ENCODE peak calls at places on chromosomes 7 and 10, in four cellular contexts. Z is HCT116, T is MM.1S, Q is WERI-Rb-1. I is an unnamed sample.

GRCh38 chr7:51075681-51076580 is 240.7 kb downstream of the COBL start:
- DNase-seq in Z (no peak), T (no peak), Q (no peak), I (no peak)

GRCh38 chr10:43396928-43397624 is 11.9 kb downstream of the HNRNPF start:
- DNase-seq in Z (peak; percentile 76), T (peak; percentile 93), Q (peak; percentile 95), I (peak; percentile 75)

GRCh38 chr7:122305475-122306319 is 1.1 kb upstream of the FEZF1 start:
- DNase-seq in Z (peak; percentile 26), T (peak; percentile 60), Q (peak; percentile 54), I (no peak)

GRCh38 chr7:30869794-30870491 is 41.7 kb upstream of the AQP1 start:
- DNase-seq in Z (no peak), T (no peak), Q (no peak), I (no peak)

GRCh38 chr10:112821663-112822062 is 128.4 kb upstream of the TCF7L2 start:
- DNase-seq in Z (no peak), T (no peak), Q (no peak), I (no peak)

GRCh38 chr7:14685112-14685511 is 217.4 kb downstream of the DGKB start:
- DNase-seq in Z (no peak), T (no peak), Q (no peak), I (no peak)

GRCh38 chr7:132677941-132678340 is 101.7 kb upstream of the PLXNA4 start:
- DNase-seq in Z (no peak), T (no peak), Q (no peak), I (no peak)

GRCh38 chr7:70037171-70037933 is 439.1 kb downstream of the AUTS2 start:
- DNase-seq in Z (no peak), T (no peak), Q (no peak), I (no peak)

GRCh38 chr7:16644624-16644986 is 949 bp downstream of the ANKMY2 start:
- DNase-seq in Z (no peak), T (peak; percentile 7), Q (peak; percentile 76), I (peak; percentile 27)

GRCh38 chr7:97845622-97846203 is 26.5 kb downstream of the ASNS start:
- DNase-seq in Z (peak; percentile 13), T (peak; percentile 36), Q (no peak), I (no peak)

GRCh38 chr10:132421377-132422168 is 24.6 kb downstream of the PWWP2B start:
- DNase-seq in Z (no peak), T (peak; percentile 43), Q (peak; percentile 95), I (no peak)

DNA sequence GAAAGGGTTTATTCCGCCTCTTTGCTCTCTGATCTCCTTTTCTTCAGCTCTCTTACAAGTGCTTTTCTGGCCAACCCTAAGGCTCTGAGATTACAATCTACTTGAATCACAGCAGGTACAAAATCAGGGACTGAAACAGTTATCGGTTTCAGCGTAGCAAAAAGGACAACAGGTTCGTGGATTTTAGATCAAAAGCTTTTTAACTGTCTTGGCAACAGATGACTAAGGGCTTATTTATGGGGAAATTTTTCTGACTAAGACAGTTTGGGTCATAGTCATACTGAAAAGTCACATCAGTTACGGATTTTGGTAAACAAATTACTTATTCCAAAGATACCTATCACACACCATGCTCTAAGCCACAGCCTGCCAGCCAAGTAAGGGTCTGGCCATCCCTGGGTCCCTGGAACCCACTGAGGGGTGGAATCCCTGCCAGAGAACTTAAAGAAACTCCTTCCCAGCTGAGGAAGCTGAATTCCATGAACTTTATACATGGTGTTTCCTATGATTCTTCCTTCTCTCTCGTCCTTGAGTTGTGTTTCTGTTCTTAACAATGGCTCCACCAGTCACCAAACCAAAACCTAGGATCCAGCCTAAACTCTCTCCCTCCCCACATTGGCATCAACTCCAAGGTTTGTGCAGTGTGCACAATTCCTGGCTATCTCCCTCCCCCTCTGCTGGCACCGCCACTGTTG is 169.3 kb downstream of the FAM107B start:
- DNase-seq in Z (peak; percentile 15), T (peak; percentile 6), Q (no peak), I (no peak)
- H3K27ac ChIP-seq in Z (no peak overlapping the region), T (no peak overlapping the region), Q (no peak overlapping the region), I (no peak overlapping the region)

GRCh38 chr10:122342293-122343134 is 32.0 kb upstream of the PLEKHA1 start:
- DNase-seq in Z (peak; percentile 39), T (no peak), Q (peak; percentile 43), I (no peak)
- TF ChIP-seq CTCF in Z (peak; percentile 90), T (peak; percentile 49), Q (peak; percentile 55), I (peak; percentile 92)

GRCh38 chr10:31096161-31096560 is 64.5 kb upstream of the ZNF438 start:
- DNase-seq in Z (no peak), T (no peak), Q (no peak), I (no peak)
- H3K27ac ChIP-seq in Z (no peak overlapping the region), T (no peak overlapping the region), Q (no peak overlapping the region), I (no peak overlapping the region)

DNA sequence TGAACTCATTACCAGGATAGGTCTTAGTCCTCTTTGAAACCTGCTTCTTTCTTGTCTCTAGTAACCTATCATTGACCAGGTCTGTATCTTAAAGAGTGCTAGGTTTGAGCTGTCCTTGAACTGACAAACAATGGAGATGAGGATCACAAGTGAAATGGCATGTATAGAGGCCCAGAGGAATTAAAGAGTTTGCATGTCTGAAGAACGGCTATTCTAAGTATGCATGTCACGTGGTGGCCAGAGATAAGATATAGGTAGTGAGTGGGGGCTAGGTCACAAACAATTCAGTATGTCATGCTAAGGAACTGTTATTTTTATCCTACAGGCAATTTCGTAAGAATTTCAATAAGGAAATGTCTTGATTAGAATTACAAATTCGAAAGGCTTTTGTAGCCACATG is 95.3 kb downstream of the SUGCT start:
- DNase-seq in Z (no peak), T (no peak), Q (no peak), I (no peak)
- TF ChIP-seq CTCF in Z (no peak), T (no peak), Q (no peak), I (no peak)

DNA sequence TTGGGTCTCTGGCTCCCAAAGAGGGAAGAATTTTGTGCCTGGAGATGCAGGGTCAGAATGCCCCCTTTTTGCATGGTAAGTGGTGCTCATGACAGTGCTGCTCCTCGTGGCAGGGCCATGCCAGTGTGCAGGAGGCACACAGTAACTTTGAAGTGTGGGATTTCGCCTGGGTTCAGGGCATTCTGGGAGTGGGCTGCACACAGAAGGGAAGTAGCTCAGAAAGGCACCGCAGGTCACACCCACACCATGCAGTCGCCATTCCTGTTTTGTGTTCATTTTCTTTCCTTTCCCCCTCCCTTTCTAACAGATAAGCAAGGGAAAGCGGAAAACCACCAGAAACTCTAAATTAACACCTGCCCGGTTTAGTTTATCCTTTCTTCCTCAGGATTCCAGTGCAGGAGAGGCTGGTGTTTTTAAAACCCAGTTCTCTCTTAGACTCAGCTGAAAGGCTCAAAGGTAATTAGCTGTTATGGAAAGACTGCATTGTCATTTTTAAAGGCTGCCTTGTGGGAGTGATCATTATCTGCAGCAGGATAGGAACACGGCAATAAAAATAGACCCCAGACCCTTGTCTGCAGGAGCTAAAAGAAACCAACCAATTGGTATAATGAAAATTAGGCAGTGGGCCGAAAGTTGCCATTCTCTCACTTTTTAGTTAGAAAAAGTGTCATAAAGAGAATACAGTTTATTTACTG is 50.2 kb downstream of the EEPD1 start:
- DNase-seq in Z (no peak), T (no peak), Q (no peak), I (no peak)
- H3K27ac ChIP-seq in Z (no peak overlapping the region), T (no peak overlapping the region), Q (no peak overlapping the region), I (no peak overlapping the region)

I was measured in dorsolateral prefrontal cortex.